ENCODE peak calls at places on chromosomes 13 and 19, in nine cellular contexts. One of them, this sample, is unnamed.

GRCh38 chr19:1245884-1246816 is 2.2 kb upstream of the MIDN start:
- DNase-seq in heart left ventricle: peak; percentile 86
- DNase-seq in effector memory CD4-positive, alpha-beta T cell: no peak
- DNase-seq in esophagus squamous epithelium: no peak
- DNase-seq in AG09309: no peak
- DNase-seq in SK-N-SH: no peak
- DNase-seq in GM12865: no peak
- DNase-seq in uterus: peak; percentile 68
- DNase-seq in Peyer's patch: peak; percentile 93
- DNase-seq in this sample: no peak

GRCh38 chr19:10420444-10421239 is at the start of gene PDE4A:
- DNase-seq in AG09309: no peak
- DNase-seq in uterus: no peak
- DNase-seq in SK-N-SH: peak; percentile 73
- DNase-seq in GM12865: peak; percentile 76
- DNase-seq in effector memory CD4-positive, alpha-beta T cell: no peak
- DNase-seq in esophagus squamous epithelium: no peak
- DNase-seq in Peyer's patch: no peak
- DNase-seq in heart left ventricle: no peak
- DNase-seq in this sample: peak; percentile 62

GRCh38 chr19:19064098-19064722 is 416 bp downstream of the SLC25A42 start:
- DNase-seq in GM12865: peak; percentile 28
- DNase-seq in effector memory CD4-positive, alpha-beta T cell: no peak
- DNase-seq in AG09309: no peak
- DNase-seq in uterus: no peak
- DNase-seq in SK-N-SH: peak; percentile 91
- DNase-seq in heart left ventricle: peak; percentile 62
- DNase-seq in esophagus squamous epithelium: peak; percentile 45
- DNase-seq in Peyer's patch: no peak
- DNase-seq in this sample: peak; percentile 61

GRCh38 chr13:101398920-101399319 is 17.4 kb downstream of the NALCN start:
- DNase-seq in effector memory CD4-positive, alpha-beta T cell: no peak
- DNase-seq in SK-N-SH: no peak
- DNase-seq in Peyer's patch: no peak
- DNase-seq in esophagus squamous epithelium: no peak
- DNase-seq in uterus: no peak
- DNase-seq in heart left ventricle: no peak
- DNase-seq in AG09309: peak; percentile 27
- DNase-seq in GM12865: no peak
- DNase-seq in this sample: no peak

GRCh38 chr19:49473868-49474544 is at the start of gene FLT3LG:
- DNase-seq in effector memory CD4-positive, alpha-beta T cell: peak; percentile 90
- DNase-seq in Peyer's patch: peak; percentile 85
- DNase-seq in uterus: peak; percentile 80
- DNase-seq in heart left ventricle: peak; percentile 90
- DNase-seq in AG09309: peak; percentile 34
- DNase-seq in esophagus squamous epithelium: no peak
- DNase-seq in SK-N-SH: peak; percentile 96
- DNase-seq in GM12865: peak; percentile 93
- DNase-seq in this sample: peak; percentile 87

GRCh38 chr13:51246411-51247298 is 24.5 kb downstream of the FAM124A start:
- DNase-seq in AG09309: no peak
- DNase-seq in Peyer's patch: no peak
- DNase-seq in GM12865: no peak
- DNase-seq in effector memory CD4-positive, alpha-beta T cell: no peak
- DNase-seq in uterus: no peak
- DNase-seq in SK-N-SH: peak; percentile 80
- DNase-seq in heart left ventricle: peak; percentile 68
- DNase-seq in esophagus squamous epithelium: no peak
- DNase-seq in this sample: no peak

GRCh38 chr19:48290341-48290922 is 20.6 kb downstream of the ZNF114 start:
- DNase-seq in esophagus squamous epithelium: no peak
- DNase-seq in GM12865: no peak
- DNase-seq in heart left ventricle: no peak
- DNase-seq in uterus: peak; percentile 28
- DNase-seq in effector memory CD4-positive, alpha-beta T cell: no peak
- DNase-seq in AG09309: no peak
- DNase-seq in SK-N-SH: peak; percentile 58
- DNase-seq in Peyer's patch: no peak
- DNase-seq in this sample: no peak

GRCh38 chr13:95643814-95644598 is 500 bp downstream of the DZIP1 start:
- DNase-seq in AG09309: no peak
- DNase-seq in Peyer's patch: no peak
- DNase-seq in SK-N-SH: peak; percentile 80
- DNase-seq in effector memory CD4-positive, alpha-beta T cell: no peak
- DNase-seq in uterus: peak; percentile 22
- DNase-seq in GM12865: no peak
- DNase-seq in esophagus squamous epithelium: no peak
- DNase-seq in heart left ventricle: peak; percentile 61
- DNase-seq in this sample: no peak

GRCh38 chr19:344625-345319 is at the start of gene MIER2:
- DNase-seq in effector memory CD4-positive, alpha-beta T cell: peak; percentile 86
- DNase-seq in esophagus squamous epithelium: no peak
- DNase-seq in Peyer's patch: peak; percentile 91
- DNase-seq in GM12865: peak; percentile 89
- DNase-seq in heart left ventricle: peak; percentile 94
- DNase-seq in uterus: peak; percentile 75
- DNase-seq in AG09309: no peak
- DNase-seq in SK-N-SH: peak; percentile 99
- DNase-seq in this sample: peak; percentile 42

GRCh38 chr13:51297556-51297955 is 41.9 kb upstream of the SERPINE3 start:
- DNase-seq in esophagus squamous epithelium: no peak
- DNase-seq in heart left ventricle: no peak
- DNase-seq in uterus: no peak
- DNase-seq in effector memory CD4-positive, alpha-beta T cell: no peak
- DNase-seq in Peyer's patch: no peak
- DNase-seq in AG09309: no peak
- DNase-seq in SK-N-SH: no peak
- DNase-seq in GM12865: peak; percentile 18
- DNase-seq in this sample: peak; percentile 16

GRCh38 chr19:19410553-19411550 is 5.4 kb downstream of the GATAD2A start:
- DNase-seq in Peyer's patch: no peak
- DNase-seq in AG09309: no peak
- DNase-seq in heart left ventricle: no peak
- DNase-seq in uterus: no peak
- DNase-seq in esophagus squamous epithelium: no peak
- DNase-seq in effector memory CD4-positive, alpha-beta T cell: no peak
- DNase-seq in GM12865: peak; percentile 73
- DNase-seq in SK-N-SH: no peak
- DNase-seq in this sample: no peak

GRCh38 chr13:73171926-73172325 is 113.1 kb downstream of the KLF5 start:
- DNase-seq in SK-N-SH: no peak
- DNase-seq in uterus: no peak
- DNase-seq in effector memory CD4-positive, alpha-beta T cell: no peak
- DNase-seq in GM12865: no peak
- DNase-seq in Peyer's patch: no peak
- DNase-seq in heart left ventricle: no peak
- DNase-seq in AG09309: no peak
- DNase-seq in esophagus squamous epithelium: no peak
- DNase-seq in this sample: no peak

GRCh38 chr13:44243198-44243852 is 130.3 kb upstream of the SERP2 start:
- DNase-seq in Peyer's patch: no peak
- DNase-seq in SK-N-SH: peak; percentile 28
- DNase-seq in effector memory CD4-positive, alpha-beta T cell: no peak
- DNase-seq in esophagus squamous epithelium: no peak
- DNase-seq in uterus: peak; percentile 61
- DNase-seq in AG09309: no peak
- DNase-seq in GM12865: peak; percentile 84
- DNase-seq in heart left ventricle: no peak
- DNase-seq in this sample: peak; percentile 96

GRCh38 chr19:53085496-53085895 is 17.7 kb downstream of the ZNF160 start:
- DNase-seq in Peyer's patch: no peak
- DNase-seq in GM12865: no peak
- DNase-seq in effector memory CD4-positive, alpha-beta T cell: no peak
- DNase-seq in esophagus squamous epithelium: no peak
- DNase-seq in AG09309: no peak
- DNase-seq in heart left ventricle: no peak
- DNase-seq in uterus: no peak
- DNase-seq in SK-N-SH: no peak
- DNase-seq in this sample: no peak

GRCh38 chr19:1283917-1284292 is 1.8 kb upstream of the EFNA2 start:
- DNase-seq in effector memory CD4-positive, alpha-beta T cell: no peak
- DNase-seq in uterus: no peak
- DNase-seq in AG09309: no peak
- DNase-seq in Peyer's patch: no peak
- DNase-seq in esophagus squamous epithelium: no peak
- DNase-seq in heart left ventricle: no peak
- DNase-seq in GM12865: no peak
- DNase-seq in SK-N-SH: no peak
- DNase-seq in this sample: no peak

GRCh38 chr19:23946569-23946968 is 31.9 kb downstream of the ZNF726 start:
- DNase-seq in AG09309: no peak
- DNase-seq in effector memory CD4-positive, alpha-beta T cell: no peak
- DNase-seq in SK-N-SH: no peak
- DNase-seq in Peyer's patch: no peak
- DNase-seq in esophagus squamous epithelium: no peak
- DNase-seq in uterus: no peak
- DNase-seq in heart left ventricle: no peak
- DNase-seq in GM12865: no peak
- DNase-seq in this sample: no peak

GRCh38 chr19:36838784-36839324 is 667 bp upstream of the ZNF790 start:
- DNase-seq in GM12865: no peak
- DNase-seq in uterus: no peak
- DNase-seq in esophagus squamous epithelium: no peak
- DNase-seq in Peyer's patch: no peak
- DNase-seq in AG09309: no peak
- DNase-seq in effector memory CD4-positive, alpha-beta T cell: no peak
- DNase-seq in SK-N-SH: no peak
- DNase-seq in heart left ventricle: no peak
- DNase-seq in this sample: no peak
- H3K4me3 ChIP-seq in GM12865: peak overlapping the region; percentile 78
- H3K4me3 ChIP-seq in uterus: peak overlapping the region; percentile 66
- H3K4me3 ChIP-seq in esophagus squamous epithelium: peak overlapping the region; percentile 79
- H3K4me3 ChIP-seq in Peyer's patch: peak overlapping the region; percentile 56
- H3K4me3 ChIP-seq in AG09309: peak overlapping the region; percentile 82
- H3K4me3 ChIP-seq in effector memory CD4-positive, alpha-beta T cell: peak overlapping the region; percentile 78
- H3K4me3 ChIP-seq in SK-N-SH: peak overlapping the region; percentile 57
- H3K4me3 ChIP-seq in heart left ventricle: peak overlapping the region; percentile 76
- H3K4me3 ChIP-seq in this sample: no peak overlapping the region

DNA sequence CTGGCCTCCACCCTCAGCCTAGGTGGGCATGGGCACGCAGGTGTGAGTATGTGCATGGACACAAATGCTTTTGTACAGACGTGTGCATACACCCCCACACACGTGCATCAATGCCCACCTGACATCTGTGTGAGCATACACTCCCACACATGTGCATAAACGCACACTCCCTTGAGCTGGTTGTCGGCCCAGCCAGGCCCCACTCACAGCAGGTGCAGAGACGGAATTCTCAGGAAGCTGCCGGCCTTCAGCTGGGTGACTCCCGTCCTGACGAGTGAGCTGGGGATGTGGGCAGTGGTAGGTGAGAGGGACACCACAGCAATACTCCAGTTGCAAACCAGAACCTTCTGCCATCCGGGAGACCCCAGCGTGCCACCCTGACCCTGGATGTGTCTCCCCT is 1.0 kb downstream of the LGI4 start:
- DNase-seq in heart left ventricle: no peak
- DNase-seq in Peyer's patch: no peak
- DNase-seq in effector memory CD4-positive, alpha-beta T cell: no peak
- DNase-seq in GM12865: no peak
- DNase-seq in esophagus squamous epithelium: no peak
- DNase-seq in SK-N-SH: no peak
- DNase-seq in AG09309: no peak
- DNase-seq in uterus: no peak
- DNase-seq in this sample: no peak
- H3K4me3 ChIP-seq in heart left ventricle: peak overlapping the region; percentile 39
- H3K4me3 ChIP-seq in Peyer's patch: no peak overlapping the region
- H3K4me3 ChIP-seq in effector memory CD4-positive, alpha-beta T cell: no peak overlapping the region
- H3K4me3 ChIP-seq in GM12865: no peak overlapping the region
- H3K4me3 ChIP-seq in esophagus squamous epithelium: peak overlapping the region; percentile 25
- H3K4me3 ChIP-seq in SK-N-SH: no peak overlapping the region
- H3K4me3 ChIP-seq in AG09309: no peak overlapping the region
- H3K4me3 ChIP-seq in uterus: no peak overlapping the region
- H3K4me3 ChIP-seq in this sample: no peak overlapping the region

DNA sequence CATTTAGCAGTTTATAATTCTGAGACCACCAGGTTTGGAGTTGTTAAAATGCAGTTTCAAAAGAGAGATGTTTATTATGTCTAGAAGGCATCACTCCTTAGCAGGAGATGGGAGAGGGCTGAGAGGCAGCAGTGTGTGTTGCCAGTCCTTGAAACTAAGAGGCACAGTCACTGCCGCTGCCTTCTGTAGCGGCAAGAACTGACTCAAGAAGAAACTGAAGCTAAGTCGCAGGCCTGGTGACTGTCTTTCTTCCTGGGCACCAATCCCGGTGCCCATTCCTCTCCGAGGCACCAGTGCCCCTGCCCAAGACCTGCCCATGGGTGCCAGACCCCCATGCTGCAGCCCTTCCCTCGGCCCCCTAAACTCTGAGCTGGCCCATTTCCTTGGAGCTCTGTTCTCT is 20.1 kb downstream of the N4BP2L1 start:
- DNase-seq in AG09309: no peak
- DNase-seq in heart left ventricle: no peak
- DNase-seq in SK-N-SH: no peak
- DNase-seq in uterus: no peak
- DNase-seq in Peyer's patch: no peak
- DNase-seq in GM12865: peak; percentile 84
- DNase-seq in esophagus squamous epithelium: no peak
- DNase-seq in effector memory CD4-positive, alpha-beta T cell: no peak
- DNase-seq in this sample: no peak
- H3K4me3 ChIP-seq in AG09309: no peak overlapping the region
- H3K4me3 ChIP-seq in heart left ventricle: no peak overlapping the region
- H3K4me3 ChIP-seq in SK-N-SH: no peak overlapping the region
- H3K4me3 ChIP-seq in uterus: no peak overlapping the region
- H3K4me3 ChIP-seq in Peyer's patch: no peak overlapping the region
- H3K4me3 ChIP-seq in GM12865: peak overlapping the region; percentile 60
- H3K4me3 ChIP-seq in esophagus squamous epithelium: no peak overlapping the region
- H3K4me3 ChIP-seq in effector memory CD4-positive, alpha-beta T cell: no peak overlapping the region
- H3K4me3 ChIP-seq in this sample: no peak overlapping the region

GRCh38 chr19:35206855-35207254 is 21.7 kb downstream of the FAM187B start:
- DNase-seq in heart left ventricle: no peak
- DNase-seq in uterus: no peak
- DNase-seq in SK-N-SH: no peak
- DNase-seq in GM12865: no peak
- DNase-seq in effector memory CD4-positive, alpha-beta T cell: no peak
- DNase-seq in AG09309: no peak
- DNase-seq in Peyer's patch: no peak
- DNase-seq in esophagus squamous epithelium: no peak
- DNase-seq in this sample: no peak
- H3K4me3 ChIP-seq in heart left ventricle: no peak overlapping the region
- H3K4me3 ChIP-seq in uterus: no peak overlapping the region
- H3K4me3 ChIP-seq in SK-N-SH: no peak overlapping the region
- H3K4me3 ChIP-seq in GM12865: no peak overlapping the region
- H3K4me3 ChIP-seq in effector memory CD4-positive, alpha-beta T cell: no peak overlapping the region
- H3K4me3 ChIP-seq in AG09309: no peak overlapping the region
- H3K4me3 ChIP-seq in Peyer's patch: no peak overlapping the region
- H3K4me3 ChIP-seq in esophagus squamous epithelium: no peak overlapping the region
- H3K4me3 ChIP-seq in this sample: no peak overlapping the region

GRCh38 chr19:31516756-31517155 is 167.5 kb upstream of the TSHZ3 start:
- DNase-seq in GM12865: no peak
- DNase-seq in esophagus squamous epithelium: no peak
- DNase-seq in uterus: no peak
- DNase-seq in effector memory CD4-positive, alpha-beta T cell: no peak
- DNase-seq in AG09309: no peak
- DNase-seq in heart left ventricle: no peak
- DNase-seq in Peyer's patch: no peak
- DNase-seq in SK-N-SH: no peak
- DNase-seq in this sample: no peak
- H3K4me3 ChIP-seq in GM12865: no peak overlapping the region
- H3K4me3 ChIP-seq in esophagus squamous epithelium: no peak overlapping the region
- H3K4me3 ChIP-seq in uterus: no peak overlapping the region
- H3K4me3 ChIP-seq in effector memory CD4-positive, alpha-beta T cell: no peak overlapping the region
- H3K4me3 ChIP-seq in AG09309: no peak overlapping the region
- H3K4me3 ChIP-seq in heart left ventricle: no peak overlapping the region
- H3K4me3 ChIP-seq in Peyer's patch: no peak overlapping the region
- H3K4me3 ChIP-seq in SK-N-SH: no peak overlapping the region
- H3K4me3 ChIP-seq in this sample: no peak overlapping the region

GRCh38 chr19:17532116-17532515 is 20.7 kb downstream of the PGLS start:
- DNase-seq in Peyer's patch: no peak
- DNase-seq in esophagus squamous epithelium: no peak
- DNase-seq in heart left ventricle: no peak
- DNase-seq in SK-N-SH: no peak
- DNase-seq in AG09309: no peak
- DNase-seq in uterus: no peak
- DNase-seq in effector memory CD4-positive, alpha-beta T cell: no peak
- DNase-seq in GM12865: no peak
- DNase-seq in this sample: no peak
- H3K4me3 ChIP-seq in Peyer's patch: no peak overlapping the region
- H3K4me3 ChIP-seq in esophagus squamous epithelium: no peak overlapping the region
- H3K4me3 ChIP-seq in heart left ventricle: no peak overlapping the region
- H3K4me3 ChIP-seq in SK-N-SH: no peak overlapping the region
- H3K4me3 ChIP-seq in AG09309: no peak overlapping the region
- H3K4me3 ChIP-seq in uterus: no peak overlapping the region
- H3K4me3 ChIP-seq in effector memory CD4-positive, alpha-beta T cell: no peak overlapping the region
- H3K4me3 ChIP-seq in GM12865: no peak overlapping the region
- H3K4me3 ChIP-seq in this sample: no peak overlapping the region